ENCODE peak calls at places on chromosomes 6 and 20, in six cellular contexts. One of them, this sample, is unnamed.

GRCh38 chr20:33993800-33994623 is at the start of gene RALY:
- DNase-seq in Calu3: peak
- DNase-seq in heart right ventricle: peak
- DNase-seq in cardiac muscle cell: peak
- DNase-seq in kidney epithelial cell: peak
- DNase-seq in lower lobe of right lung: peak
- DNase-seq in this sample: peak

GRCh38 chr6:169328112-169328801 is 74.6 kb upstream of the THBS2 start:
- DNase-seq in Calu3: no peak
- DNase-seq in lower lobe of right lung: no peak
- DNase-seq in heart right ventricle: no peak
- DNase-seq in kidney epithelial cell: no peak
- DNase-seq in cardiac muscle cell: no peak
- DNase-seq in this sample: no peak

GRCh38 chr6:139977887-139978332 is 603.5 kb upstream of the CITED2 start:
- DNase-seq in cardiac muscle cell: no peak
- DNase-seq in lower lobe of right lung: no peak
- DNase-seq in Calu3: peak
- DNase-seq in heart right ventricle: no peak
- DNase-seq in kidney epithelial cell: peak
- DNase-seq in this sample: no peak

GRCh38 chr6:32047855-32048766 is 9.9 kb downstream of the CYP21A2 start:
- DNase-seq in cardiac muscle cell: peak
- DNase-seq in kidney epithelial cell: no peak
- DNase-seq in heart right ventricle: peak
- DNase-seq in Calu3: peak
- DNase-seq in lower lobe of right lung: peak
- DNase-seq in this sample: peak

GRCh38 chr20:4060054-4060795 is 44.9 kb upstream of the RNF24 start:
- DNase-seq in heart right ventricle: peak
- DNase-seq in kidney epithelial cell: no peak
- DNase-seq in cardiac muscle cell: no peak
- DNase-seq in lower lobe of right lung: peak
- DNase-seq in Calu3: peak
- DNase-seq in this sample: no peak

GRCh38 chr6:112189494-112189893 is 64.9 kb downstream of the LAMA4 start:
- DNase-seq in cardiac muscle cell: no peak
- DNase-seq in lower lobe of right lung: no peak
- DNase-seq in Calu3: no peak
- DNase-seq in kidney epithelial cell: no peak
- DNase-seq in heart right ventricle: peak
- DNase-seq in this sample: no peak

GRCh38 chr20:57006411-57007170 is 259.9 kb downstream of the BMP7 start:
- DNase-seq in cardiac muscle cell: no peak
- DNase-seq in Calu3: no peak
- DNase-seq in heart right ventricle: no peak
- DNase-seq in lower lobe of right lung: no peak
- DNase-seq in kidney epithelial cell: peak
- DNase-seq in this sample: no peak

GRCh38 chr6:29395331-29395730 is at the start of gene OR12D2:
- DNase-seq in Calu3: no peak
- DNase-seq in kidney epithelial cell: no peak
- DNase-seq in heart right ventricle: no peak
- DNase-seq in cardiac muscle cell: no peak
- DNase-seq in lower lobe of right lung: no peak
- DNase-seq in this sample: no peak

GRCh38 chr6:111766524-111766857 is 106.8 kb downstream of the FYN start:
- DNase-seq in heart right ventricle: no peak
- DNase-seq in Calu3: no peak
- DNase-seq in cardiac muscle cell: no peak
- DNase-seq in kidney epithelial cell: no peak
- DNase-seq in lower lobe of right lung: no peak
- DNase-seq in this sample: no peak

GRCh38 chr6:51844391-51844735 is 243.1 kb downstream of the PKHD1 start:
- DNase-seq in lower lobe of right lung: no peak
- DNase-seq in kidney epithelial cell: no peak
- DNase-seq in heart right ventricle: no peak
- DNase-seq in Calu3: no peak
- DNase-seq in cardiac muscle cell: peak
- DNase-seq in this sample: peak

GRCh38 chr20:58169441-58169840 is 59.0 kb downstream of the ANKRD60 start:
- DNase-seq in Calu3: no peak
- DNase-seq in heart right ventricle: no peak
- DNase-seq in kidney epithelial cell: peak
- DNase-seq in cardiac muscle cell: no peak
- DNase-seq in lower lobe of right lung: no peak
- DNase-seq in this sample: no peak

GRCh38 chr6:49550413-49551125 is at the start of gene C6orf141:
- DNase-seq in Calu3: peak
- DNase-seq in lower lobe of right lung: peak
- DNase-seq in heart right ventricle: no peak
- DNase-seq in cardiac muscle cell: peak
- DNase-seq in kidney epithelial cell: no peak
- DNase-seq in this sample: peak

GRCh38 chr6:26053929-26054658 is 33.1 kb upstream of the HFE start:
- DNase-seq in Calu3: no peak
- DNase-seq in heart right ventricle: no peak
- DNase-seq in lower lobe of right lung: no peak
- DNase-seq in kidney epithelial cell: no peak
- DNase-seq in cardiac muscle cell: no peak
- DNase-seq in this sample: no peak

GRCh38 chr6:31180500-31180899 is 10.0 kb upstream of the POU5F1 start:
- DNase-seq in heart right ventricle: peak
- DNase-seq in lower lobe of right lung: peak
- DNase-seq in Calu3: peak
- DNase-seq in cardiac muscle cell: no peak
- DNase-seq in kidney epithelial cell: no peak
- DNase-seq in this sample: no peak

GRCh38 chr6:163100259-163100658 is 314.3 kb upstream of the QKI start:
- DNase-seq in kidney epithelial cell: no peak
- DNase-seq in Calu3: no peak
- DNase-seq in cardiac muscle cell: no peak
- DNase-seq in heart right ventricle: no peak
- DNase-seq in lower lobe of right lung: no peak
- DNase-seq in this sample: no peak

GRCh38 chr20:4112490-4113420 is 97.4 kb upstream of the RNF24 start:
- DNase-seq in heart right ventricle: peak
- DNase-seq in lower lobe of right lung: peak
- DNase-seq in kidney epithelial cell: no peak
- DNase-seq in Calu3: peak
- DNase-seq in cardiac muscle cell: no peak
- DNase-seq in this sample: no peak

GRCh38 chr6:138572200-138572875 is 73.0 kb upstream of the NHSL1 start:
- DNase-seq in lower lobe of right lung: peak
- DNase-seq in heart right ventricle: peak
- DNase-seq in kidney epithelial cell: peak
- DNase-seq in cardiac muscle cell: peak
- DNase-seq in Calu3: peak
- DNase-seq in this sample: no peak

GRCh38 chr20:14632906-14633305 is 295.5 kb upstream of the FLRT3 start:
- DNase-seq in kidney epithelial cell: no peak
- DNase-seq in lower lobe of right lung: no peak
- DNase-seq in cardiac muscle cell: no peak
- DNase-seq in heart right ventricle: no peak
- DNase-seq in Calu3: no peak
- DNase-seq in this sample: no peak
- TF ChIP-seq CTCF in kidney epithelial cell: no peak
- TF ChIP-seq CTCF in lower lobe of right lung: no peak
- TF ChIP-seq CTCF in cardiac muscle cell: peak
- TF ChIP-seq CTCF in heart right ventricle: no peak
- TF ChIP-seq CTCF in Calu3: no peak
- TF ChIP-seq CTCF in this sample: no peak

GRCh38 chr6:144217264-144217663 is 66.9 kb downstream of the STX11 start:
- DNase-seq in cardiac muscle cell: peak
- DNase-seq in heart right ventricle: no peak
- DNase-seq in lower lobe of right lung: no peak
- DNase-seq in kidney epithelial cell: no peak
- DNase-seq in Calu3: no peak
- DNase-seq in this sample: no peak

GRCh38 chr6:144217797-144218196 is 67.3 kb upstream of the UTRN start:
- DNase-seq in heart right ventricle: no peak
- DNase-seq in Calu3: no peak
- DNase-seq in cardiac muscle cell: no peak
- DNase-seq in kidney epithelial cell: no peak
- DNase-seq in lower lobe of right lung: no peak
- DNase-seq in this sample: no peak

GRCh38 chr6:144215932-144216667 is 65.8 kb downstream of the STX11 start:
- DNase-seq in lower lobe of right lung: peak
- DNase-seq in heart right ventricle: peak
- DNase-seq in Calu3: peak
- DNase-seq in kidney epithelial cell: peak
- DNase-seq in cardiac muscle cell: peak
- DNase-seq in this sample: peak

GRCh38 chr6:144215402-144215931 is 65.2 kb downstream of the STX11 start:
- DNase-seq in lower lobe of right lung: peak
- DNase-seq in heart right ventricle: peak
- DNase-seq in kidney epithelial cell: no peak
- DNase-seq in cardiac muscle cell: no peak
- DNase-seq in Calu3: no peak
- DNase-seq in this sample: peak

DNA sequence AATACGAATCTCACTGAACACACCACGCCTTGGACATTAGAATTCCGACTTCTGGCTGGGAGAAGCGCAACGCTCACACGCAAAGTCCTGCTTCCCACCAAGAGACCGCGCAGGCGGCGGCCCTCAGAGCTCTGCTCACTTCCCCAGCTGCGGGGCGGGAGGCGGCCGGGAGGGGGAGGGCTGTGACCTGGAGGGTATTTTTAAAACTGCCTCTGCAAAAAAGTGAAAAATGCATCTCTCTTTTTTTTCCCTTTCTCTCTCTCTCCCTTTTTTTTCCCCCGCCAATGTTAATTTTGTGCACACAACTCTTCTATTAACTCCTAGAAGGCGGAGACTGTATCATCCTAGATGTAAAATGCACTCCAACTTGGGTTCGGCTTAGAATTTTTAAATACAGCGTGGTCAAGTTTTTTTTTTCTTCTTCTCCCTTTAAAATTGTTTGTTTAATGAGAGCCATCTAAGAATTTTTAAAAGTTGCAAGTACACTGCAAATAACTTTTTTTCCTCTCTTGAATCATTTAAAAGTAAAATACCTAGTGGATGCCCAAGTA is 66.4 kb downstream of the STX11 start:
- DNase-seq in kidney epithelial cell: no peak
- DNase-seq in cardiac muscle cell: no peak
- DNase-seq in lower lobe of right lung: peak
- DNase-seq in heart right ventricle: peak
- DNase-seq in Calu3: no peak
- DNase-seq in this sample: no peak
- TF ChIP-seq CTCF in kidney epithelial cell: peak
- TF ChIP-seq CTCF in cardiac muscle cell: no peak
- TF ChIP-seq CTCF in lower lobe of right lung: no peak
- TF ChIP-seq CTCF in heart right ventricle: no peak
- TF ChIP-seq CTCF in Calu3: no peak
- TF ChIP-seq CTCF in this sample: no peak

GRCh38 chr6:3887150-3887700 is 38.1 kb downstream of the FAM50B start:
- DNase-seq in Calu3: peak
- DNase-seq in lower lobe of right lung: no peak
- DNase-seq in cardiac muscle cell: no peak
- DNase-seq in kidney epithelial cell: no peak
- DNase-seq in heart right ventricle: no peak
- DNase-seq in this sample: no peak
- TF ChIP-seq CTCF in Calu3: no peak
- TF ChIP-seq CTCF in lower lobe of right lung: peak
- TF ChIP-seq CTCF in cardiac muscle cell: peak
- TF ChIP-seq CTCF in kidney epithelial cell: peak
- TF ChIP-seq CTCF in heart right ventricle: peak
- TF ChIP-seq CTCF in this sample: peak

GRCh38 chr6:6224933-6225486 is 95.5 kb downstream of the F13A1 start:
- DNase-seq in cardiac muscle cell: no peak
- DNase-seq in kidney epithelial cell: no peak
- DNase-seq in Calu3: no peak
- DNase-seq in heart right ventricle: no peak
- DNase-seq in lower lobe of right lung: no peak
- DNase-seq in this sample: no peak

GRCh38 chr6:6218246-6219085 is 102.0 kb downstream of the F13A1 start:
- DNase-seq in kidney epithelial cell: peak
- DNase-seq in heart right ventricle: no peak
- DNase-seq in lower lobe of right lung: no peak
- DNase-seq in cardiac muscle cell: no peak
- DNase-seq in Calu3: no peak
- DNase-seq in this sample: no peak

GRCh38 chr6:6220718-6221117 is 99.7 kb downstream of the F13A1 start:
- DNase-seq in Calu3: no peak
- DNase-seq in heart right ventricle: no peak
- DNase-seq in lower lobe of right lung: no peak
- DNase-seq in cardiac muscle cell: peak
- DNase-seq in kidney epithelial cell: no peak
- DNase-seq in this sample: no peak

GRCh38 chr6:6219716-6220115 is 100.7 kb downstream of the F13A1 start:
- DNase-seq in lower lobe of right lung: no peak
- DNase-seq in cardiac muscle cell: no peak
- DNase-seq in heart right ventricle: no peak
- DNase-seq in Calu3: no peak
- DNase-seq in kidney epithelial cell: no peak
- DNase-seq in this sample: no peak

DNA sequence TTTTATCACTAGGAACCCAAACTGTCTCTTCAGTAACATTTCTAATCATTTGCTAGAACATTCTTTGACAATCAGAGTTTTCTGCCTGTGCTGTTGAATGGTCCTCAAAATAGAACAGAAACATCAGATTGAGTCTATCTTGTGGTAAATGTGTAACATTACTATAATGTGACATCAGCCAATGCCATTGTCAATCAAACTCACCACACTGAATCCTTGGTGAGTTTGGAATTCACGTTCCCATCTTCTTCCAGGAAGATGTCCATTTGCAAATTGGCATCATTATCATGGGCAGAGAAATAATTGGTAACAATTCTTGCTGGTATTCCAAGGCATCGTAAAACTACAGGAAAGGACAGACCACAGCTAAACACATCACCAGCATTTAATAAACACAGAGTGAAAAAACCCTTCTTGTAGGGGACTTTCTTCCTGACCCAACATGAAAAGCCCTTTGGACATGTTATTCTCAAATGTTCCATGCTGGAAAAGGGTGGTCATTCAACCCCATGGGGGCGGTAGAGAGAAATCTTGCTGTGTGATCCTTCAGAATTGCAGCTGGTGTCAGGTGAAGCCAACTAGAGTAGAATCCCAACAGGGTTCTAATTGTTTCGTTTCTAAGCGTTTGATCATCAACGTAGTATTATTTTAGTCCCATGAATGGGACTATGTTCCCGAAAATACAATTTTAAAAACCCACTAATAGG is 98.5 kb downstream of the F13A1 start:
- DNase-seq in kidney epithelial cell: no peak
- DNase-seq in lower lobe of right lung: no peak
- DNase-seq in Calu3: no peak
- DNase-seq in cardiac muscle cell: peak
- DNase-seq in heart right ventricle: no peak
- DNase-seq in this sample: peak
- TF ChIP-seq CTCF in kidney epithelial cell: peak
- TF ChIP-seq CTCF in lower lobe of right lung: peak
- TF ChIP-seq CTCF in Calu3: no peak
- TF ChIP-seq CTCF in cardiac muscle cell: no peak
- TF ChIP-seq CTCF in heart right ventricle: no peak
- TF ChIP-seq CTCF in this sample: peak

This sample was measured in WERI-Rb-1.